ENCODE peak calls at places on chromosomes 3 and 15, in five cellular contexts. B is activated CD8-positive, alpha-beta T cell treated with anti-CD3 and anti-CD28 coated beads, Interleukin-2, amount 10 ng/mL, durations not matched to agents 7 days and 5 days; W is activated CD4-positive, alpha-beta T cell treated with anti-CD3 and anti-CD28 coated beads for 1 hour; N is Daoy; V is right atrium auricular region. U is an unnamed sample.

GRCh38 chr15:51368307-51368706 is 26.9 kb downstream of the GLDN start:
- DNase-seq in N (no peak), V (no peak), B (no peak), W (no peak), U (no peak)

GRCh38 chr3:184822654-184823053 is 10.7 kb downstream of the VPS8 start:
- DNase-seq in V (no peak), B (no peak), W (no peak), N (no peak), U (no peak)

GRCh38 chr3:143973352-143974021 is 1.9 kb downstream of the DIPK2A start:
- DNase-seq in V (no peak), N (peak; percentile 17), B (no peak), W (no peak), U (peak; percentile 11)

GRCh38 chr3:194381460-194381875 is 11.9 kb upstream of the LRRC15 start:
- DNase-seq in N (peak; percentile 70), W (no peak), V (no peak), B (no peak), U (no peak)

GRCh38 chr3:49277357-49277723 is 308 bp upstream of the C3orf62 start:
- DNase-seq in N (no peak), W (no peak), V (no peak), B (no peak), U (no peak)

GRCh38 chr15:50873935-50874353 is 34.5 kb upstream of the AP4E1 start:
- DNase-seq in B (no peak), N (no peak), W (no peak), V (no peak), U (no peak)

GRCh38 chr3:141330235-141330634 is 38.1 kb upstream of the ZBTB38 start:
- DNase-seq in B (no peak), W (no peak), N (no peak), V (no peak), U (no peak)

GRCh38 chr3:50194903-50195500 is 3.6 kb downstream of the GNAT1 start:
- DNase-seq in V (no peak), B (peak; percentile 47), W (peak; percentile 24), N (no peak), U (peak; percentile 22)

GRCh38 chr3:184417619-184418327 is 37.9 kb downstream of the CHRD start:
- DNase-seq in V (no peak), N (peak; percentile 79), W (peak; percentile 62), B (peak; percentile 75), U (peak; percentile 75)

GRCh38 chr3:56909349-56909748 is 107.6 kb upstream of the ARHGEF3 start:
- DNase-seq in W (no peak), V (no peak), N (no peak), B (no peak), U (no peak)

GRCh38 chr15:42059661-42060476 is 34.5 kb downstream of the PLA2G4D start:
- DNase-seq in N (peak; percentile 48), V (peak; percentile 72), W (peak; percentile 51), B (peak; percentile 79), U (peak; percentile 60)

GRCh38 chr15:73325191-73325980 is 43.4 kb downstream of the HCN4 start:
- DNase-seq in B (peak; percentile 24), V (no peak), N (peak; percentile 56), W (no peak), U (peak; percentile 27)

GRCh38 chr15:74275957-74276356 is 39.8 kb downstream of the CCDC33 start:
- DNase-seq in V (no peak), B (no peak), N (peak; percentile 48), W (no peak), U (peak; percentile 9)

GRCh38 chr15:67145710-67146109 is 80.3 kb downstream of the SMAD3 start:
- DNase-seq in W (no peak), N (no peak), B (no peak), V (no peak), U (no peak)

GRCh38 chr3:188956839-188957489 is 214.8 kb upstream of the TPRG1 start:
- DNase-seq in V (no peak), W (no peak), B (peak; percentile 43), N (peak; percentile 39), U (peak; percentile 36)